ENCODE peak calls at places on chromosomes 2 and 18, in nine cellular contexts. R is GM13976, B is left ventricle myocardium inferior, S is foreskin fibroblast, K is B cell, A is AG04449, D is WERI-Rb-1, I is right atrium auricular region, P is transverse colon. E is an unnamed sample.

GRCh38 chr18:45565280-45565970 is 49.9 kb upstream of the SLC14A2 start:
- DNase-seq in R (no peak), B (no peak), S (peak; percentile 60), K (no peak), A (no peak), D (no peak), I (no peak), P (no peak), E (no peak)

GRCh38 chr2:4992226-4992625 is 700.0 kb upstream of the SOX11 start:
- DNase-seq in R (no peak), B (no peak), S (no peak), K (no peak), A (no peak), D (peak; percentile 49), I (no peak), P (no peak), E (no peak)

GRCh38 chr2:206558492-206558891 is 83.8 kb upstream of the FAM237A start:
- DNase-seq in R (no peak), B (no peak), S (peak; percentile 3), K (no peak), A (no peak), D (no peak), I (no peak), P (no peak), E (no peak)

GRCh38 chr2:160278889-160279196 is 78.8 kb upstream of the ITGB6 start:
- DNase-seq in R (no peak), B (no peak), S (peak; percentile 53), K (no peak), A (no peak), D (no peak), I (no peak), P (no peak), E (no peak)

GRCh38 chr2:96501471-96501874 is 3.7 kb downstream of the NEURL3 start:
- DNase-seq in R (peak; percentile 52), B (no peak), S (no peak), K (peak; percentile 38), A (no peak), D (no peak), I (peak; percentile 50), P (no peak), E (no peak)

GRCh38 chr18:23682472-23682871 is 6.8 kb upstream of the LAMA3 start:
- DNase-seq in R (peak; percentile 31), B (no peak), S (no peak), K (no peak), A (no peak), D (no peak), I (no peak), P (no peak), E (no peak)

GRCh38 chr2:156155319-156155718 is 177.2 kb downstream of the NR4A2 start:
- DNase-seq in R (no peak), B (no peak), S (no peak), K (no peak), A (no peak), D (no peak), I (no peak), P (no peak), E (no peak)

GRCh38 chr2:101003278-101003775 is 1.2 kb downstream of the RPL31 start:
- DNase-seq in R (no peak), B (no peak), S (no peak), K (no peak), A (no peak), D (no peak), I (no peak), P (no peak), E (no peak)

GRCh38 chr2:120595739-120596138 is 139.9 kb upstream of the GLI2 start:
- DNase-seq in R (no peak), B (no peak), S (no peak), K (no peak), A (no peak), D (no peak), I (no peak), P (no peak), E (no peak)

GRCh38 chr2:28664120-28664842 is 87.3 kb upstream of the PPP1CB start:
- DNase-seq in R (no peak), B (peak; percentile 36), S (peak; percentile 78), K (no peak), A (no peak), D (peak; percentile 89), I (no peak), P (peak; percentile 64), E (peak; percentile 20)

GRCh38 chr18:46917808-46918600 is 602 bp downstream of the KATNAL2 start:
- DNase-seq in R (peak; percentile 58), B (peak; percentile 30), S (peak; percentile 73), K (no peak), A (no peak), D (no peak), I (no peak), P (peak; percentile 32), E (no peak)

GRCh38 chr2:66667288-66667780 is 232.4 kb downstream of the MEIS1 start:
- DNase-seq in R (no peak), B (no peak), S (no peak), K (no peak), A (no peak), D (no peak), I (no peak), P (no peak), E (no peak)

GRCh38 chr2:230319211-230319862 is 7.7 kb upstream of the SP140L start:
- DNase-seq in R (peak; percentile 54), B (no peak), S (no peak), K (peak; percentile 73), A (no peak), D (no peak), I (no peak), P (peak; percentile 51), E (no peak)

GRCh38 chr2:164910091-164910899 is 45.0 kb downstream of the SLC38A11 start:
- DNase-seq in R (no peak), B (no peak), S (peak; percentile 39), K (peak; percentile 37), A (no peak), D (peak; percentile 73), I (no peak), P (peak; percentile 46), E (no peak)

GRCh38 chr18:4586729-4587128 is 131.6 kb upstream of the DLGAP1 start:
- DNase-seq in R (no peak), B (no peak), S (no peak), K (no peak), A (no peak), D (no peak), I (no peak), P (no peak), E (no peak)

GRCh38 chr2:208669394-208669793 is 262.8 kb downstream of the PTH2R start:
- DNase-seq in R (no peak), B (no peak), S (no peak), K (no peak), A (no peak), D (no peak), I (no peak), P (no peak), E (no peak)

GRCh38 chr2:220478305-220479058 is 851.1 kb downstream of the SLC4A3 start:
- DNase-seq in R (no peak), B (no peak), S (no peak), K (no peak), A (no peak), D (no peak), I (no peak), P (no peak), E (no peak)

GRCh38 chr2:160322320-160322719 is 122.2 kb upstream of the ITGB6 start:
- DNase-seq in R (peak; percentile 5), B (no peak), S (no peak), K (no peak), A (no peak), D (no peak), I (no peak), P (no peak), E (no peak)

GRCh38 chr2:88950010-88950409 is 258.5 kb downstream of the RPIA start:
- DNase-seq in R (no peak), B (no peak), S (no peak), K (peak; percentile 30), A (no peak), D (no peak), I (no peak), P (no peak), E (no peak)

GRCh38 chr2:237895544-237896506 is 36.4 kb downstream of the RAMP1 start:
- DNase-seq in R (no peak), B (peak; percentile 74), S (peak; percentile 24), K (no peak), A (no peak), D (no peak), I (peak; percentile 71), P (peak; percentile 33), E (no peak)

GRCh38 chr2:128425731-128426620 is 107.3 kb upstream of the HS6ST1 start:
- DNase-seq in R (no peak), B (no peak), S (peak; percentile 61), K (no peak), A (peak; percentile 3), D (peak; percentile 3), I (no peak), P (no peak), E (no peak)

GRCh38 chr2:153386481-153386891 is 92.1 kb downstream of the RPRM start:
- DNase-seq in R (no peak), B (no peak), S (no peak), K (no peak), A (no peak), D (no peak), I (no peak), P (no peak), E (no peak)

GRCh38 chr2:138373993-138374408 is 127.6 kb upstream of the SPOPL start:
- DNase-seq in R (peak; percentile 20), B (no peak), S (peak; percentile 77), K (peak; percentile 8), A (no peak), D (peak; percentile 14), I (no peak), P (no peak), E (no peak)
- TF ChIP-seq CTCF in R (peak; percentile 48), B (peak; percentile 75), S (peak; percentile 66), K (peak; percentile 57), A (peak; percentile 49), D (peak; percentile 56), I (peak; percentile 69), P (peak; percentile 54), E (peak; percentile 81)

GRCh38 chr2:84257871-84258270 is 201.2 kb downstream of the SUCLG1 start:
- DNase-seq in R (no peak), B (no peak), S (no peak), K (no peak), A (no peak), D (no peak), I (no peak), P (no peak), E (no peak)
- TF ChIP-seq CTCF in R (no peak), B (no peak), S (no peak), K (no peak), A (no peak), D (peak; percentile 48), I (no peak), P (no peak), E (no peak)

GRCh38 chr2:6372317-6372903 is 493.3 kb downstream of the CMPK2 start:
- DNase-seq in R (no peak), B (no peak), S (peak; percentile 80), K (no peak), A (peak; percentile 90), D (no peak), I (no peak), P (peak; percentile 47), E (no peak)
- TF ChIP-seq CTCF in R (no peak), B (no peak), S (no peak), K (no peak), A (no peak), D (no peak), I (no peak), P (no peak), E (no peak)

DNA sequence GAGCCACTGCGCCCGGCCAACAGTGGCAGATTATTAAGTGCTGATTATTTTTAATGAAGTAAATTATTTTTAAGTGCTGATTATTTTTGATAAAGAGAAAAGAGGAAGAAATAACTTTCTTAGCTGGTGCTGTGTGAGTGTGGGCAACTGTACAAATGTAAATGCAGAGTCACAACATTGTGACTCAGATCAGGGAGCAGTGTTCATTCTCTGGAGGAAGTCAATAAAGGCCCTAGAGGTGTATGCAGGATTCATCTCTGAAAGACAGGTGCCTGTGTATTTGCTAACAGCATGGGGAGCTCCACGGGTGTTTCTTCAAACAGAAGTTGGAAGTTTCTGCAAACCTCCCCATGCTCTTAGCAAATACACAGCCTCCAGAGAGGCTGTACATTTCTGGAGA is 6.2 kb downstream of the KRTCAP3 start:
- DNase-seq in R (no peak), B (no peak), S (no peak), K (no peak), A (no peak), D (no peak), I (no peak), P (no peak), E (no peak)
- TF ChIP-seq CTCF in R (no peak), B (no peak), S (no peak), K (no peak), A (no peak), D (no peak), I (no peak), P (no peak), E (no peak)